ENCODE peak calls at places on chromosomes 1 and 21, in six cellular contexts. R is COR-L47; A is HepG2; I is stimulated activated CD8-positive, alpha-beta memory T cell treated with anti-CD3 and anti-CD28 coated beads, Interleukin-12 subunit alpha, Interleukin-12 subunit beta, amount 100 ng/mL, for 4 hours; C is AML-193; K is NCI-H2171 treated with DMSO at 0.1 percent for 48 hours. D is an unnamed sample.

GRCh38 chr1:232991238-232991637 is 40.8 kb downstream of the NTPCR start:
- DNase-seq in A (no peak), K (no peak), I (no peak), R (no peak), C (no peak), D (no peak)

GRCh38 chr1:227889863-227890405 is 57.8 kb downstream of the WNT9A start:
- DNase-seq in C (no peak), K (no peak), A (no peak), I (no peak), R (no peak), D (no peak)

GRCh38 chr1:119766374-119766794 is 2.3 kb downstream of the HMGCS2 start:
- DNase-seq in K (no peak), A (peak; percentile 93), C (no peak), I (no peak), R (no peak), D (no peak)

GRCh38 chr1:24544239-24544638 is 11.6 kb upstream of the NCMAP start:
- DNase-seq in I (no peak), K (no peak), C (no peak), A (no peak), R (no peak), D (no peak)

GRCh38 chr1:15685820-15686219 is 1.7 kb downstream of the PLEKHM2 start:
- DNase-seq in K (no peak), C (no peak), I (no peak), A (no peak), R (no peak), D (no peak)

GRCh38 chr1:27958513-27958912 is 1.3 kb upstream of the XKR8 start:
- DNase-seq in A (no peak), C (no peak), I (no peak), K (no peak), R (no peak), D (no peak)

GRCh38 chr21:34511787-34512451 is at the start of gene KCNE1:
- DNase-seq in C (peak; percentile 89), I (no peak), A (no peak), R (no peak), K (no peak), D (no peak)

GRCh38 chr1:167374014-167374413 is 144.3 kb downstream of the CD247 start:
- DNase-seq in K (no peak), C (no peak), I (no peak), A (no peak), R (peak; percentile 9), D (no peak)

GRCh38 chr1:233530665-233531386 is 83.1 kb upstream of the KCNK1 start:
- DNase-seq in A (no peak), R (no peak), K (no peak), C (no peak), I (no peak), D (no peak)